ENCODE peak calls at places on chromosomes 16 and 17, in ten cellular contexts. Z, H, S, B, C, U, G, Y, W and D are unnamed samples.

GRCh38 chr16:63928421-63928820 is 1193.4 kb downstream of the CDH11 start:
- DNase-seq in U (no peak), Y (no peak), Z (no peak), W (no peak), G (no peak), B (no peak), S (no peak), H (no peak), C (no peak), D (no peak)

GRCh38 chr16:26281681-26282080 is 589.9 kb downstream of the HS3ST4 start:
- DNase-seq in C (no peak), B (no peak), W (no peak), U (no peak), H (no peak), Y (no peak), G (no peak), S (peak; percentile 12), Z (no peak), D (no peak)

GRCh38 chr16:3074860-3075545 is 9.6 kb downstream of the IL32 start:
- DNase-seq in U (no peak), G (peak; percentile 83), W (no peak), Y (no peak), Z (no peak), H (no peak), B (no peak), C (no peak), S (no peak), D (no peak)

GRCh38 chr16:59168715-59169114 is 434.6 kb upstream of the GOT2 start:
- DNase-seq in H (no peak), C (no peak), Z (no peak), Y (no peak), U (no peak), B (no peak), G (no peak), S (no peak), W (no peak), D (no peak)

GRCh38 chr17:1650731-1651558 is 1.3 kb upstream of the RILP start:
- DNase-seq in B (no peak), S (no peak), W (no peak), Y (peak; percentile 46), G (peak; percentile 64), C (no peak), Z (peak; percentile 39), H (no peak), U (no peak), D (no peak)

GRCh38 chr17:16933317-16934132 is 38.4 kb downstream of the TNFRSF13B start:
- DNase-seq in C (no peak), Z (no peak), H (peak; percentile 52), Y (no peak), S (no peak), B (no peak), U (peak; percentile 50), W (no peak), G (no peak), D (no peak)

GRCh38 chr16:86398201-86398600 is 112.1 kb upstream of the FOXF1 start:
- DNase-seq in W (no peak), Z (no peak), G (no peak), C (no peak), S (no peak), Y (no peak), U (no peak), B (no peak), H (no peak), D (no peak)

GRCh38 chr16:70687172-70687531 is 1.3 kb upstream of the MTSS2 start:
- DNase-seq in B (no peak), S (no peak), H (no peak), Z (peak; percentile 42), U (no peak), G (peak; percentile 63), Y (no peak), W (no peak), C (no peak), D (no peak)

GRCh38 chr17:14815079-14815478 is 450.0 kb downstream of the PMP22 start:
- DNase-seq in S (no peak), B (no peak), Z (no peak), Y (no peak), G (no peak), U (no peak), W (peak; percentile 40), C (peak; percentile 81), H (no peak), D (no peak)

GRCh38 chr17:14808425-14808824 is 456.7 kb downstream of the PMP22 start:
- DNase-seq in Y (no peak), U (no peak), Z (no peak), W (no peak), C (no peak), S (no peak), G (no peak), B (no peak), H (no peak), D (no peak)

GRCh38 chr17:14818469-14818868 is 446.7 kb downstream of the PMP22 start:
- DNase-seq in G (no peak), Z (no peak), S (no peak), Y (no peak), B (no peak), W (no peak), U (no peak), H (no peak), C (no peak), D (no peak)

DNA sequence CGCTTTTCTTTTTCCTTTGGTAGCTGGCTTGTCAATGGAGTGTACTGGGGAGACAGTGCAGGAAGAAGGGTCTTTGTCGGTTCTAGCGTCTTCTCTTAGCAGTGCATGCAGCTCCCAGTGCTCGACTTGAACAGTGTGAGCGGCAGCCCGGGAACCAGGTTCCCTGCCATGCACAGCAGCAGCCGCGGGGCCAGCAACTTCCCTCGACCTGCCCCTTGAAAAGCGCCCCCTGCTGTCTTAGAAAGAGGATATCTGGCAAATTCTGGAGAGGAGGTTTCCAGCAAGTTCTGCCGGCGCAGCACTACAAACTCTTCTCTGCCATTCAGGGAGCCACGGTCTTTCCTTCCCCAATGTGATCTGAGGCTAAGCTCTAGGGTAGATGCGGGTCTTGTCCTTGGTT is 451.5 kb downstream of the PMP22 start:
- DNase-seq in B (peak; percentile 19), H (no peak), U (no peak), G (no peak), Y (peak; percentile 60), W (no peak), C (no peak), Z (no peak), S (peak; percentile 49), D (no peak)
- TF ChIP-seq CTCF in B (peak; percentile 43), H (peak; percentile 29), U (no peak), G (no peak), Y (no peak), W (no peak), C (no peak), Z (no peak), S (peak; percentile 32), D (peak; percentile 8)

GRCh38 chr17:8188408-8188839 is 1.6 kb downstream of the BORCS6 start:
- DNase-seq in U (peak; percentile 69), C (no peak), Y (peak; percentile 63), S (no peak), G (peak; percentile 75), B (no peak), Z (peak; percentile 51), W (no peak), H (no peak), D (no peak)

GRCh38 chr17:8187517-8188407 is 2.2 kb downstream of the BORCS6 start:
- DNase-seq in H (peak; percentile 95), W (peak; percentile 88), B (peak; percentile 90), G (peak; percentile 95), U (peak; percentile 97), Y (peak; percentile 91), Z (peak; percentile 93), S (peak; percentile 96), C (peak; percentile 98), D (peak; percentile 92)

GRCh38 chr17:8186446-8186786 is 3.6 kb downstream of the BORCS6 start:
- DNase-seq in B (no peak), W (no peak), C (no peak), U (no peak), G (no peak), Y (no peak), H (no peak), Z (no peak), S (no peak), D (no peak)

GRCh38 chr17:8185580-8186445 is 4.2 kb downstream of the BORCS6 start:
- DNase-seq in H (peak; percentile 46), W (peak; percentile 59), U (peak; percentile 96), B (peak; percentile 92), G (peak; percentile 96), S (peak; percentile 91), Y (peak; percentile 93), C (peak; percentile 68), Z (peak; percentile 93), D (peak; percentile 91)

DNA sequence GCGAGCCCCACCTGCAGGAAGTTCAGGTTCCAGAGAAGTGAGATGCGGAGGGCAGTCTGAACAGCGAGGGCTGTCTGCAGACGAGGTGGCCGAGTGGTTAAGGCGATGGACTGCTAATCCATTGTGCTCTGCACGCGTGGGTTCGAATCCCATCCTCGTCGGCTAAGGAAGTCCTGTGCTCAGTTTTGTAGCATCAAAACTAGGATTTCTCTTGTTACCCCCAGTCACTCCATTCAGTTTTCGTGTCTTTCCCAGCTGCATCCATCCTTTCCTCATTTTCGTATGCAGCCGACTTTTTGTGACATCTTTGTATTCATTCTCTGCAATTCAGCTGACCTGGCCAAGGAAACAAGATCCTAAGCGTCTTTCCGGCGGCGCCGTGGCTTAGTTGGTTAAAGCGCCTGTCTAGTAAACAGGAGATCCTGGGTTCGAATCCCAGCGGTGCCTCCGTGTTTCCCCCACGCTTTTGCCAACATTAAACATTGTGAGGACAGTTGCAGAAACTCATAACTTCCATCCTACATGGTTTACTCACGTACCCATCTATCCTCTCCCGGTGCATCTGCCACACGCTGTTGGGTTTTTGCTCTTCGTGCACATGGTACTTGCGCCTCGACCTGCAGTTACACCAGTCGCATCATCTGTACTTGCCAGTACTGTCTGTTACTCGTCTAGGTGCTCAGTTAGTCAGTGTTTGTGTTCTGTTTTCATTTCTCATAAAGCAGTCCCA is 3.0 kb downstream of the BORCS6 start:
- DNase-seq in U (peak; percentile 93), Z (peak; percentile 94), Y (peak; percentile 93), B (peak; percentile 92), W (peak; percentile 81), C (peak; percentile 93), S (peak; percentile 96), G (peak; percentile 96), H (peak; percentile 84), D (peak; percentile 96)
- TF ChIP-seq CTCF in U (peak; percentile 28), Z (peak; percentile 11), Y (no peak), B (peak; percentile 4), W (peak; percentile 24), C (peak; percentile 45), S (peak; percentile 50), G (peak; percentile 38), H (peak; percentile 14), D (no peak)

DNA sequence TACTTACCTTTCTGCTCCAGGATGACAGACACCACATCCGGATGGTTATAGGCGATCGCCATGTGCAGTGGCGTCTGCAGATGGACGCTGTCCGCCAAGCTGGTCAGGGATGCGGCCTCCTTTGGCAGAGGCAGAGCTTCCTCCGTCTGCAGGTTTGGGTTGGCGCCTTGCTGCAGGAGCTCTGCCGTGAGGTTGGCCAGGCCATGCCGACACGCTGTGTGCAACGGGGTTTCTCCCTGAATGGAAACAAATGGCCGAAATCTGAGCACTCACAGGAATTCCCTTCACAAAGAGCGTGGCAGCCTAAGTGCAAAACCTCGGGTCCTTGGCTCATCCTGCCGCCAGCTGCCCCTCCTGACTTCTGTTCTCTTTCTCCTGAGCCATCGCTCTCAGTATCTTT is 41.8 kb downstream of the CYB5D2 start:
- DNase-seq in W (no peak), Z (no peak), Y (no peak), G (no peak), C (no peak), U (peak; percentile 34), H (no peak), S (no peak), B (no peak), D (no peak)
- TF ChIP-seq CTCF in W (no peak), Z (no peak), Y (no peak), G (no peak), C (no peak), U (no peak), H (no peak), S (no peak), B (no peak), D (no peak)

GRCh38 chr17:50056217-50056960 is 479 bp downstream of the ITGA3 start:
- DNase-seq in Z (peak; percentile 71), B (peak; percentile 64), U (no peak), W (no peak), H (peak; percentile 51), C (peak; percentile 76), G (peak; percentile 88), Y (peak; percentile 74), S (peak; percentile 87), D (peak; percentile 79)
- TF ChIP-seq CTCF in Z (peak; percentile 40), B (peak; percentile 38), U (peak; percentile 33), W (peak; percentile 63), H (peak; percentile 30), C (peak; percentile 42), G (peak; percentile 47), Y (peak; percentile 10), S (peak; percentile 53), D (no peak)